ENCODE peak calls at places on chromosomes 12 and 14, in five cellular contexts. T is sigmoid colon, O is AG04450, U is right atrium auricular region, K is lung. R is an unnamed sample.

GRCh38 chr12:3464561-3464960 is 26.4 kb upstream of the PRMT8 start:
- DNase-seq in T (no peak), K (no peak), O (no peak), U (no peak), R (no peak)

GRCh38 chr12:5172886-5173285 is 129.2 kb downstream of the KCNA5 start:
- DNase-seq in K (no peak), T (no peak), U (no peak), O (no peak), R (no peak)

GRCh38 chr12:38892090-38892786 is 13.2 kb downstream of the CPNE8 start:
- DNase-seq in K (no peak), O (no peak), T (no peak), U (no peak), R (peak; percentile 33)

GRCh38 chr12:11731455-11731854 is 82.0 kb downstream of the ETV6 start:
- DNase-seq in U (no peak), T (no peak), K (no peak), O (no peak), R (peak; percentile 58)

GRCh38 chr12:87270894-87271293 is 758.3 kb downstream of the C12orf50 start:
- DNase-seq in U (no peak), T (no peak), O (no peak), K (no peak), R (peak; percentile 53)

GRCh38 chr12:18589316-18589715 is 148.5 kb downstream of the PLCZ1 start:
- DNase-seq in K (no peak), O (no peak), U (no peak), T (no peak), R (peak; percentile 31)

GRCh38 chr14:79037114-79037513 is 866.9 kb downstream of the NRXN3 start:
- DNase-seq in U (no peak), K (no peak), O (no peak), T (no peak), R (no peak)

GRCh38 chr12:77339610-77340009 is 274.2 kb upstream of the E2F7 start:
- DNase-seq in T (no peak), K (no peak), O (no peak), U (no peak), R (peak; percentile 71)

GRCh38 chr14:28770061-28770460 is 3.5 kb downstream of the FOXG1 start:
- DNase-seq in U (no peak), T (no peak), K (no peak), O (no peak), R (no peak)

GRCh38 chr12:124940143-124940392 is 25.6 kb upstream of the UBC start:
- DNase-seq in U (no peak), O (no peak), T (no peak), K (no peak), R (no peak)

DNA sequence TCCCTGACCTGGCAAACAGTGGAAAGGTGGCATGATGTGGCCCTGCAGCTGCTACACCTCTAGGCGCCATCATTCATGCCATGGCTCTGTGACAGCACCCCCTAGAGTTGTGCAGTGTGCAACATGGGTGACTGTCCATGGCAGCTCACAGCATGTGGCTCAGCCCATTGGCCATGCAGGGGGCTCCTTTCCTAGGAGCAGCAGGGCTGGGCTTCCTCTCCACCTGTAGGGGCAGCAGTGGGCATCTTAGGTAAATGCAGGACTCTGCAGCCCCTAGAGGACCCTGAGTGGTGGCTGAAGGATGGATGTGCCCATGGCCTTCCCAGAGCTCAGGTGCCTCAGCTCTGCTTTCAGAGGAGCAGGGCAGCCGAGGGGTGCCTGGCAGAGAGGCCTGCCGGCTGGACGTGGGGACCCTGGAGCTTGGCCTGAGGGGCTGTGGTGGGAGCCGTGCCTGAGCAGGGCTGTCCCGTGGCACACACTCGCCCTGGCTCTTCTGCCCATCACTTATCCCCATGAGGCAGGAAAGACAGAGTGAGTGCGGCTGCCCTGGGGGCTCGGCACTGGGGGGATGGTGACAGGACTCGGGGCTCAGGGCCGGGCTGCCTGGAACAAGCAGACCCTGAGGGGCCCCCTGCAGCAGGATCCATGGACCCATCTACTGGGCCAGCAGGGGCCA is 7.4 kb downstream of the ADSS1 start:
- DNase-seq in K (no peak), O (no peak), U (no peak), T (no peak), R (no peak)
- TF ChIP-seq CTCF in K (no peak), O (peak; percentile 43), U (peak; percentile 41), T (no peak), R (peak; percentile 32)

GRCh38 chr14:53354331-53354730 is 201.2 kb upstream of the DDHD1 start:
- DNase-seq in K (no peak), U (no peak), O (no peak), T (no peak), R (peak; percentile 35)

GRCh38 chr14:53356361-53357150 is 203.4 kb upstream of the DDHD1 start:
- DNase-seq in U (no peak), K (no peak), O (no peak), T (no peak), R (no peak)

GRCh38 chr14:53360821-53361220 is 207.7 kb upstream of the DDHD1 start:
- DNase-seq in O (no peak), T (no peak), K (no peak), U (no peak), R (no peak)

GRCh38 chr14:53358166-53358565 is 205.0 kb upstream of the DDHD1 start:
- DNase-seq in U (no peak), O (no peak), K (no peak), T (no peak), R (no peak)

GRCh38 chr14:53355581-53356112 is 202.5 kb upstream of the DDHD1 start:
- DNase-seq in T (no peak), U (no peak), K (no peak), O (no peak), R (peak; percentile 58)
- H3K4me3 ChIP-seq in T (no peak overlapping the region), U (no peak overlapping the region), K (no peak overlapping the region), O (no peak overlapping the region), R (no peak overlapping the region)

DNA sequence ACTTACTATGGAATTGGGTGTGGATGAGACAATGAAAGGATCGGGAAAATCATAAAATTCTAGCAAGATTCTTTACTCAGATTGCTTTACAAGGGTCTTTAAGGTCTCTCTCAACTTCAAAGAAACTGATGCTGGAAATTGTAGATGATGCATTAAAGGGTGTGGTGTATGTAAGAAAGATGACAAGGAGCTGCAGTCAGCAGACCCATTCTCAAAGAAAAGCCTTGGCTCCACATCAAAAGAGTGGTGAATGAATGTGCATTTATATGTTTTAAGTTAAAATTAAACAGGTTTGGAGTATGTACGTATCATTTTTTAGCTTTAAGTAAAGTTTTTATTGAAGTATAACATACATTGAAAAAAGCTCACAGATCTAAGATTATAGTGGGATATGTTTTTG is 194.5 kb downstream of the C12orf75 start:
- DNase-seq in T (no peak), U (no peak), K (no peak), O (no peak), R (peak; percentile 55)
- TF ChIP-seq CTCF in T (no peak), U (no peak), K (no peak), O (no peak), R (no peak)

GRCh38 chr12:58028294-58028693 is 86.9 kb downstream of the ATP23 start:
- DNase-seq in K (no peak), O (no peak), U (no peak), T (no peak), R (no peak)
- H3K4me3 ChIP-seq in K (no peak overlapping the region), O (no peak overlapping the region), U (no peak overlapping the region), T (no peak overlapping the region), R (no peak overlapping the region)

GRCh38 chr12:26466709-26467108 is 271.3 kb downstream of the SSPN start:
- DNase-seq in T (no peak), U (no peak), O (no peak), K (no peak), R (no peak)

GRCh38 chr12:26460361-26460760 is 265.0 kb downstream of the SSPN start:
- DNase-seq in K (no peak), O (no peak), U (no peak), T (no peak), R (no peak)

GRCh38 chr12:26469801-26470200 is 274.4 kb downstream of the SSPN start:
- DNase-seq in T (no peak), O (no peak), K (no peak), U (no peak), R (peak; percentile 53)

GRCh38 chr12:26461799-26462198 is 266.4 kb downstream of the SSPN start:
- DNase-seq in O (no peak), T (no peak), K (no peak), U (no peak), R (no peak)

GRCh38 chr12:26465419-26466097 is 270.2 kb downstream of the SSPN start:
- DNase-seq in O (no peak), T (no peak), U (no peak), K (no peak), R (peak; percentile 7)
- TF ChIP-seq CTCF in O (peak; percentile 38), T (no peak), U (no peak), K (no peak), R (peak; percentile 14)